ENCODE peak calls at places on chromosomes 5 and 9, in five cellular contexts. V is GOT3, O is A549, M is Right ventricle myocardium superior, Q is tibial artery. U is an unnamed sample.
A peak's percentile ranks its signal among the peaks of the same experiment; 100 is the strongest.

GRCh38 chr9:91378695-91379127 is 17.0 kb upstream of the AUH start:
- DNase-seq in V (no peak), O (no peak), M (no peak), Q (no peak), U (no peak)

GRCh38 chr5:90144625-90145327 is 264.8 kb downstream of the CETN3 start:
- DNase-seq in V (no peak), O (no peak), M (no peak), Q (no peak), U (no peak)

GRCh38 chr5:170483701-170484458 is 19.9 kb upstream of the KCNIP1 start:
- DNase-seq in V (no peak), O (peak; percentile 30), M (no peak), Q (no peak), U (no peak)

GRCh38 chr9:89171693-89172092 is 6.9 kb downstream of the SHC3 start:
- DNase-seq in V (no peak), O (no peak), M (no peak), Q (no peak), U (no peak)

GRCh38 chr5:137741-138140 is 45.8 kb downstream of the PLEKHG4B start:
- DNase-seq in V (no peak), O (no peak), M (no peak), Q (no peak), U (no peak)

GRCh38 chr5:6576861-6577501 is 55.9 kb downstream of the NSUN2 start:
- DNase-seq in V (no peak), O (peak; percentile 56), M (no peak), Q (no peak), U (no peak)

GRCh38 chr9:20197976-20198685 is 409.3 kb upstream of the SLC24A2 start:
- DNase-seq in V (no peak), O (no peak), M (no peak), Q (no peak), U (no peak)

GRCh38 chr9:13688990-13689600 is 409.6 kb upstream of the MPDZ start:
- DNase-seq in V (no peak), O (peak; percentile 9), M (no peak), Q (no peak), U (no peak)

U was measured in suprapubic skin.